ENCODE peak calls at places on chromosomes 11 and 22, in five cellular contexts. One of them, this sample, is unnamed.

GRCh38 chr11:118234833-118235232 is 10.0 kb upstream of the JAML start:
- DNase-seq in H7: no peak
- DNase-seq in nucleus accumbens: no peak
- DNase-seq in fibroblast of the aortic adventitia: no peak
- DNase-seq in uterus: no peak
- DNase-seq in this sample: no peak

GRCh38 chr11:79221417-79222130 is 219.3 kb downstream of the TENM4 start:
- DNase-seq in H7: no peak
- DNase-seq in nucleus accumbens: no peak
- DNase-seq in fibroblast of the aortic adventitia: no peak
- DNase-seq in uterus: no peak
- DNase-seq in this sample: no peak

GRCh38 chr11:14347991-14348390 is 11.0 kb downstream of the RRAS2 start:
- DNase-seq in H7: no peak
- DNase-seq in nucleus accumbens: no peak
- DNase-seq in fibroblast of the aortic adventitia: no peak
- DNase-seq in uterus: no peak
- DNase-seq in this sample: no peak

GRCh38 chr22:40654522-40655167 is 18.1 kb upstream of the MRTFA start:
- DNase-seq in H7: peak; percentile 58
- DNase-seq in nucleus accumbens: peak; percentile 52
- DNase-seq in fibroblast of the aortic adventitia: peak; percentile 81
- DNase-seq in uterus: peak; percentile 47
- DNase-seq in this sample: peak; percentile 69

GRCh38 chr11:123314972-123315371 is 115.1 kb upstream of the GRAMD1B start:
- DNase-seq in H7: no peak
- DNase-seq in nucleus accumbens: no peak
- DNase-seq in fibroblast of the aortic adventitia: no peak
- DNase-seq in uterus: no peak
- DNase-seq in this sample: no peak

GRCh38 chr11:64863381-64864060 is 14.9 kb downstream of the EHD1 start:
- DNase-seq in H7: peak; percentile 85
- DNase-seq in nucleus accumbens: peak; percentile 31
- DNase-seq in fibroblast of the aortic adventitia: peak; percentile 41
- DNase-seq in uterus: no peak
- DNase-seq in this sample: peak; percentile 91

GRCh38 chr11:45885274-45885920 is at the start of gene MAPK8IP1:
- DNase-seq in H7: peak; percentile 100
- DNase-seq in nucleus accumbens: peak; percentile 23
- DNase-seq in fibroblast of the aortic adventitia: peak; percentile 17
- DNase-seq in uterus: no peak
- DNase-seq in this sample: peak; percentile 97

GRCh38 chr22:46072030-46072881 is 78.1 kb upstream of the PPARA start:
- DNase-seq in H7: peak; percentile 86
- DNase-seq in nucleus accumbens: no peak
- DNase-seq in fibroblast of the aortic adventitia: peak; percentile 57
- DNase-seq in uterus: peak; percentile 47
- DNase-seq in this sample: peak; percentile 83

This sample was measured in osteoblast.